ENCODE peak calls at places on chromosome 14, in six cellular contexts. One of them, this sample, is unnamed.

GRCh38 chr14:93347850-93348249 is 868 bp downstream of the COX8C start:
- DNase-seq in K562: no peak
- DNase-seq in SK-N-SH: no peak
- DNase-seq in H1: no peak
- DNase-seq in HepG2: no peak
- DNase-seq in GM12878: no peak
- DNase-seq in this sample: no peak

GRCh38 chr14:105853089-105853906 is 326.9 kb downstream of the TMEM121 start:
- DNase-seq in K562: no peak
- DNase-seq in SK-N-SH: peak; percentile 87
- DNase-seq in H1: no peak
- DNase-seq in HepG2: no peak
- DNase-seq in GM12878: peak; percentile 79
- DNase-seq in this sample: no peak

GRCh38 chr14:65153101-65153500 is 50.8 kb upstream of the MAX start:
- DNase-seq in K562: no peak
- DNase-seq in SK-N-SH: no peak
- DNase-seq in H1: no peak
- DNase-seq in HepG2: no peak
- DNase-seq in GM12878: no peak
- DNase-seq in this sample: no peak

GRCh38 chr14:91119556-91120311 is 5.9 kb downstream of the DGLUCY start:
- DNase-seq in K562: no peak
- DNase-seq in SK-N-SH: no peak
- DNase-seq in H1: no peak
- DNase-seq in HepG2: no peak
- DNase-seq in GM12878: no peak
- DNase-seq in this sample: no peak

GRCh38 chr14:89411976-89412375 is 5.1 kb downstream of the FOXN3 start:
- DNase-seq in K562: no peak
- DNase-seq in SK-N-SH: no peak
- DNase-seq in H1: no peak
- DNase-seq in HepG2: no peak
- DNase-seq in GM12878: no peak
- DNase-seq in this sample: no peak

GRCh38 chr14:21093018-21093417 is 5.4 kb downstream of the ZNF219 start:
- DNase-seq in K562: no peak
- DNase-seq in SK-N-SH: no peak
- DNase-seq in H1: no peak
- DNase-seq in HepG2: no peak
- DNase-seq in GM12878: no peak
- DNase-seq in this sample: no peak

GRCh38 chr14:75803768-75804167 is 142.7 kb downstream of the TTLL5 start:
- DNase-seq in K562: no peak
- DNase-seq in SK-N-SH: no peak
- DNase-seq in H1: no peak
- DNase-seq in HepG2: no peak
- DNase-seq in GM12878: no peak
- DNase-seq in this sample: no peak

GRCh38 chr14:55417955-55418354 is 6.3 kb upstream of the ATG14 start:
- DNase-seq in K562: no peak
- DNase-seq in SK-N-SH: peak; percentile 29
- DNase-seq in H1: no peak
- DNase-seq in HepG2: no peak
- DNase-seq in GM12878: no peak
- DNase-seq in this sample: no peak

GRCh38 chr14:53946404-53947400 is 9.9 kb downstream of the BMP4 start:
- DNase-seq in K562: no peak
- DNase-seq in SK-N-SH: peak; percentile 51
- DNase-seq in H1: peak; percentile 72
- DNase-seq in HepG2: no peak
- DNase-seq in GM12878: no peak
- DNase-seq in this sample: no peak

GRCh38 chr14:61064210-61064609 is 83.2 kb downstream of the SLC38A6 start:
- DNase-seq in K562: no peak
- DNase-seq in SK-N-SH: no peak
- DNase-seq in H1: no peak
- DNase-seq in HepG2: no peak
- DNase-seq in GM12878: no peak
- DNase-seq in this sample: no peak

GRCh38 chr14:53879022-53879686 is 77.5 kb downstream of the BMP4 start:
- DNase-seq in K562: no peak
- DNase-seq in SK-N-SH: no peak
- DNase-seq in H1: no peak
- DNase-seq in HepG2: no peak
- DNase-seq in GM12878: no peak
- DNase-seq in this sample: no peak

GRCh38 chr14:71636076-71636475 is 296.2 kb upstream of the RGS6 start:
- DNase-seq in K562: no peak
- DNase-seq in SK-N-SH: no peak
- DNase-seq in H1: no peak
- DNase-seq in HepG2: no peak
- DNase-seq in GM12878: no peak
- DNase-seq in this sample: no peak

GRCh38 chr14:38042356-38042755 is 165.3 kb upstream of the SSTR1 start:
- DNase-seq in K562: no peak
- DNase-seq in SK-N-SH: no peak
- DNase-seq in H1: no peak
- DNase-seq in HepG2: peak; percentile 38
- DNase-seq in GM12878: no peak
- DNase-seq in this sample: no peak

GRCh38 chr14:92747701-92748258 is 647 bp downstream of the LGMN start:
- DNase-seq in K562: no peak
- DNase-seq in SK-N-SH: peak; percentile 25
- DNase-seq in H1: no peak
- DNase-seq in HepG2: peak; percentile 14
- DNase-seq in GM12878: no peak
- DNase-seq in this sample: no peak

GRCh38 chr14:43872752-43873655 is 634.1 kb downstream of the FSCB start:
- DNase-seq in K562: no peak
- DNase-seq in SK-N-SH: no peak
- DNase-seq in H1: no peak
- DNase-seq in HepG2: peak; percentile 1
- DNase-seq in GM12878: no peak
- DNase-seq in this sample: no peak

GRCh38 chr14:50320279-50320678 is 8.2 kb downstream of the DMAC2L start:
- DNase-seq in K562: no peak
- DNase-seq in SK-N-SH: no peak
- DNase-seq in H1: no peak
- DNase-seq in HepG2: no peak
- DNase-seq in GM12878: peak; percentile 39
- DNase-seq in this sample: no peak

GRCh38 chr14:50321009-50321660 is 9.0 kb downstream of the DMAC2L start:
- DNase-seq in K562: peak; percentile 43
- DNase-seq in SK-N-SH: peak; percentile 72
- DNase-seq in H1: no peak
- DNase-seq in HepG2: peak; percentile 68
- DNase-seq in GM12878: peak; percentile 82
- DNase-seq in this sample: peak; percentile 80

GRCh38 chr14:50318031-50318626 is 6.0 kb downstream of the DMAC2L start:
- DNase-seq in K562: peak; percentile 13
- DNase-seq in SK-N-SH: peak; percentile 47
- DNase-seq in H1: no peak
- DNase-seq in HepG2: peak; percentile 27
- DNase-seq in GM12878: no peak
- DNase-seq in this sample: no peak

GRCh38 chr14:50319293-50319692 is 7.2 kb downstream of the DMAC2L start:
- DNase-seq in K562: no peak
- DNase-seq in SK-N-SH: no peak
- DNase-seq in H1: no peak
- DNase-seq in HepG2: no peak
- DNase-seq in GM12878: no peak
- DNase-seq in this sample: no peak

GRCh38 chr14:50319721-50320120 is 7.6 kb downstream of the DMAC2L start:
- DNase-seq in K562: no peak
- DNase-seq in SK-N-SH: no peak
- DNase-seq in H1: no peak
- DNase-seq in HepG2: no peak
- DNase-seq in GM12878: no peak
- DNase-seq in this sample: no peak
- TF ChIP-seq GABPA in K562: no peak
- TF ChIP-seq GABPA in SK-N-SH: no peak
- TF ChIP-seq GABPA in H1: no peak
- TF ChIP-seq GABPA in HepG2: no peak
- TF ChIP-seq GABPA in GM12878: no peak
- TF ChIP-seq GABPA in this sample: no peak

GRCh38 chr14:34931206-34931605 is 51.6 kb upstream of the SRP54 start:
- DNase-seq in K562: no peak
- DNase-seq in SK-N-SH: no peak
- DNase-seq in H1: no peak
- DNase-seq in HepG2: no peak
- DNase-seq in GM12878: peak; percentile 9
- DNase-seq in this sample: no peak
- TF ChIP-seq GABPA in K562: no peak
- TF ChIP-seq GABPA in SK-N-SH: no peak
- TF ChIP-seq GABPA in H1: no peak
- TF ChIP-seq GABPA in HepG2: no peak
- TF ChIP-seq GABPA in GM12878: no peak
- TF ChIP-seq GABPA in this sample: no peak

GRCh38 chr14:101875041-101875725 is 89.2 kb upstream of the DYNC1H1 start:
- DNase-seq in K562: no peak
- DNase-seq in SK-N-SH: no peak
- DNase-seq in H1: no peak
- DNase-seq in HepG2: no peak
- DNase-seq in GM12878: no peak
- DNase-seq in this sample: no peak

GRCh38 chr14:101875726-101876268 is 88.6 kb upstream of the DYNC1H1 start:
- DNase-seq in K562: no peak
- DNase-seq in SK-N-SH: no peak
- DNase-seq in H1: no peak
- DNase-seq in HepG2: no peak
- DNase-seq in GM12878: no peak
- DNase-seq in this sample: no peak

GRCh38 chr14:101872333-101872732 is 92.0 kb upstream of the DYNC1H1 start:
- DNase-seq in K562: no peak
- DNase-seq in SK-N-SH: no peak
- DNase-seq in H1: no peak
- DNase-seq in HepG2: no peak
- DNase-seq in GM12878: no peak
- DNase-seq in this sample: no peak

GRCh38 chr14:101874001-101874400 is 90.4 kb upstream of the DYNC1H1 start:
- DNase-seq in K562: no peak
- DNase-seq in SK-N-SH: no peak
- DNase-seq in H1: no peak
- DNase-seq in HepG2: no peak
- DNase-seq in GM12878: no peak
- DNase-seq in this sample: no peak

DNA sequence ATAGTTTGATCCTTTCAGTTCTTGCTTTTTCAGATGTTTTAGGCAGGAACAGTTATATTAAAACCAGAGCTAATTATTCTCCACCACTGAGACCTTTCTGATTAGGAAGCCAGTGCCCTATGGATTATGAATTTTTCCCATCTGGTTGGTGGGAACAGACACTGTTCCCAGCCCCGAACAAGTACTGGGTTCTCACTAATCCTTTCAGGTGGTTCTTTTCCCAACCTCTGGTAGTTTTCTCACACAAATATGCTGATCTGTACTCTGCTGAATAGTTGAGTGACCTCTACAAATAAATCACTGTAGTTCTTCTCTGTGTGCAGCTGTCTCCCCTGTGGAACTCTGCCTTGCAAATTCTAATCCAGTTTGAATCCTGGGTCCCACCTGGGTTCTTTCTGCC is 91.0 kb upstream of the DYNC1H1 start:
- DNase-seq in K562: no peak
- DNase-seq in SK-N-SH: no peak
- DNase-seq in H1: no peak
- DNase-seq in HepG2: no peak
- DNase-seq in GM12878: no peak
- DNase-seq in this sample: no peak
- TF ChIP-seq GABPA in K562: no peak
- TF ChIP-seq GABPA in SK-N-SH: no peak
- TF ChIP-seq GABPA in H1: no peak
- TF ChIP-seq GABPA in HepG2: no peak
- TF ChIP-seq GABPA in GM12878: no peak
- TF ChIP-seq GABPA in this sample: no peak

DNA sequence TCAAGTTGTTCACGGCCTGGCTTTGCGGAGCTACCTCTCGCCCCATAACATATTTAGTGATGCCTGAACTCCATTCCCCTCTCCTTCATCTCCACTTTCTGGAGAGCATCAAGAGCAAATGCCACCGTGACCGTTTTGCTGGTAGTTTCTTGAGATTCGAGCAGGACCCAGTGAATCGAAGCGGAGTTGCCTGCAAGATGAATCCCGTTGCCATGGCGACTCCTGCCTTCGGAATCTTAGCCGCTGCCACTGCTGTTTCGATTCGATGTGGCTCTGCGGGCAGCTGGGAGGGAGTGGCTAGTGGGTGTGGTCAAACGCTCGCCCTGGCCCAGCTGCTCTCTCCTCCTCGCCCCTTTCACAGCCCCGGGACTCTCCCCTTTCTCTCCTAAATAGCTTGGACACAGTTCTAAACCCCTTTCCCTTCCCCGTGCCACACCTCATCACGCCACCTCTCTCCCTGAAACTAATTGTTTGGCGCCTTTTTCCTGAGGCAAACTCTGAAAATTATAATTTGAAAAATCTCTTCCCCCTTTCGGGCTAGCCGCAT is 1.4 kb downstream of the DAAM1 start:
- DNase-seq in K562: peak; percentile 73
- DNase-seq in SK-N-SH: peak; percentile 84
- DNase-seq in H1: peak; percentile 86
- DNase-seq in HepG2: peak; percentile 75
- DNase-seq in GM12878: peak; percentile 69
- DNase-seq in this sample: peak; percentile 82
- TF ChIP-seq GABPA in K562: no peak
- TF ChIP-seq GABPA in SK-N-SH: no peak
- TF ChIP-seq GABPA in H1: no peak
- TF ChIP-seq GABPA in HepG2: no peak
- TF ChIP-seq GABPA in GM12878: no peak
- TF ChIP-seq GABPA in this sample: no peak

DNA sequence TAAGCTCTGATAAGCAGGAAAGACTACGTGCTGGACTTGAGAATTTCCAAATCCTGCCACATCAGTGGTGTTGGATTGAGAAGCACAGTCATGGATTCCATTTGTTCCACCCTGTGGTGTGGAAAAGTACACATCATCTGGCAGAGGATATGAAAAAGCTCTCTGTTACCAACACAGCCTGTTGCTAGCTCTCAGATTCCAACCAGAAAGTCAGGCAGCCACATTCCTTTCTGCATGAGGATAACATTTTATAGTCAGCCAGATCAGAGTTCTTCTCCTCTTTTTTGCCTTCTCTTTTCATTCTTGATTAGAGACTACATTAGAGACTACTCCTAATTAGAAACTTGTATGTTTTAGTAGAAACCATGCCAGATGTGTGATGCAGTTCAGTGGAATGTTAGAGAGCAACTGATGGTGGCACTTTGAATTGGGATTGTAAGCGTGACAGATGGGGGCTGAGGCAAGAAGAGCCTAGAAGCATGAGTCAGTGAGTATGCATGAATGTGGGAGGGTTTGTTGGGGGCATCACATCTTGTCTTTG is 61.2 kb upstream of the STXBP6 start:
- DNase-seq in K562: no peak
- DNase-seq in SK-N-SH: no peak
- DNase-seq in H1: no peak
- DNase-seq in HepG2: peak; percentile 56
- DNase-seq in GM12878: no peak
- DNase-seq in this sample: no peak
- TF ChIP-seq GABPA in K562: no peak
- TF ChIP-seq GABPA in SK-N-SH: no peak
- TF ChIP-seq GABPA in H1: no peak
- TF ChIP-seq GABPA in HepG2: no peak
- TF ChIP-seq GABPA in GM12878: no peak
- TF ChIP-seq GABPA in this sample: no peak

This sample was measured in HL-60.